ENCODE peak calls at places on chromosomes 3 and 15, in five cellular contexts. R is adipocyte, L is bronchial epithelial cell, T is HCT116, B is lung. Y is an unnamed sample.

GRCh38 chr3:39325223-39325622 is 4.3 kb upstream of the CCR8 start:
- DNase-seq in B (no peak), R (no peak), L (no peak), T (no peak), Y (no peak)

GRCh38 chr3:151315136-151315535 is 1.5 kb downstream of the GPR87 start:
- DNase-seq in R (no peak), B (no peak), T (no peak), L (peak), Y (no peak)

GRCh38 chr15:34354286-34354685 is 11.2 kb downstream of the NUTM1 start:
- DNase-seq in T (no peak), L (no peak), R (no peak), B (no peak), Y (no peak)

GRCh38 chr15:60840306-60840702 is 361.4 kb upstream of the ICE2 start:
- DNase-seq in L (no peak), B (no peak), R (no peak), T (no peak), Y (no peak)

GRCh38 chr3:129352650-129353588 is 74.2 kb downstream of the HMCES start:
- DNase-seq in T (no peak), R (no peak), L (peak), B (no peak), Y (no peak)

GRCh38 chr3:143001369-143002082 is at the start of gene U2SURP:
- DNase-seq in L (peak), R (peak), B (peak), T (peak), Y (peak)

GRCh38 chr15:35669457-35670045 is 123.6 kb upstream of the DPH6 start:
- DNase-seq in T (no peak), B (no peak), R (no peak), L (peak), Y (no peak)

GRCh38 chr3:7209098-7209497 is 348.2 kb downstream of the GRM7 start:
- DNase-seq in T (no peak), B (no peak), L (no peak), R (no peak), Y (no peak)

GRCh38 chr3:14534379-14535191 is 5.6 kb downstream of the GRIP2 start:
- DNase-seq in L (no peak), R (no peak), B (no peak), T (no peak), Y (no peak)

GRCh38 chr15:79140846-79141570 is 50.4 kb upstream of the RASGRF1 start:
- DNase-seq in B (no peak), L (no peak), R (no peak), T (no peak), Y (no peak)

GRCh38 chr15:74598126-74598842 is 17.4 kb upstream of the CLK3 start:
- DNase-seq in T (no peak), L (peak), B (peak), R (peak), Y (peak)

GRCh38 chr15:32029409-32029861 is 880 bp upstream of the CHRNA7 start:
- DNase-seq in B (no peak), T (no peak), R (peak), L (no peak), Y (no peak)

GRCh38 chr3:176767385-176767784 is 429.9 kb downstream of the TBL1XR1 start:
- DNase-seq in L (peak), T (peak), B (no peak), R (peak), Y (no peak)

GRCh38 chr15:74789171-74789627 is 7.3 kb downstream of the CSK start:
- DNase-seq in T (no peak), B (no peak), R (no peak), L (no peak), Y (no peak)

Y was measured in MV-4-11.